ENCODE peak calls at places on chromosomes 1 and 21, in five cellular contexts. K is SJSA1, A is Panc1, N is uterus, U is OCI-LY7. Q is an unnamed sample. For H3K36me3 and H3K4me1, the result is how much of the 10 kb centered on the place peaks cover.

GRCh38 chr1:41882068-41882477 is 36.6 kb downstream of the HIVEP3 start:
- DNase-seq in K (no peak), A (no peak), N (no peak), U (no peak), Q (no peak)

GRCh38 chr1:226656601-226657277 is 82.3 kb downstream of the ITPKB start:
- DNase-seq in K (no peak), A (no peak), N (no peak), U (peak), Q (no peak)

GRCh38 chr1:160675641-160676410 is 29.0 kb upstream of the SLAMF1 start:
- DNase-seq in K (no peak), A (peak), N (peak), U (peak), Q (peak)

GRCh38 chr1:184036517-184036949 is 995 bp downstream of the COLGALT2 start:
- DNase-seq in K (peak), A (no peak), N (no peak), U (no peak), Q (no peak)

GRCh38 chr1:219041141-219041540 is 132.5 kb upstream of the LYPLAL1 start:
- DNase-seq in K (peak), A (no peak), N (no peak), U (no peak), Q (no peak)

GRCh38 chr1:182207300-182207699 is 145.8 kb upstream of the ZNF648 start:
- DNase-seq in K (no peak), A (no peak), N (no peak), U (no peak), Q (no peak)

GRCh38 chr1:64598100-64598571 is 128.2 kb downstream of the CACHD1 start:
- DNase-seq in K (no peak), A (no peak), N (no peak), U (no peak), Q (no peak)

GRCh38 chr21:45549670-45550463 is 7.6 kb upstream of the SLC19A1 start:
- DNase-seq in K (no peak), A (no peak), N (no peak), U (no peak), Q (no peak)

GRCh38 chr1:103492003-103492665 is 33.4 kb upstream of the RNPC3 start:
- DNase-seq in K (no peak), A (no peak), N (no peak), U (no peak), Q (no peak)

GRCh38 chr1:218874313-218874712 is 299.4 kb upstream of the LYPLAL1 start:
- DNase-seq in K (no peak), A (no peak), N (no peak), U (no peak), Q (no peak)

GRCh38 chr1:167339405-167339804 is 118.7 kb downstream of the POU2F1 start:
- DNase-seq in K (no peak), A (no peak), N (no peak), U (no peak), Q (no peak)

GRCh38 chr1:30299393-30299792 is 424.0 kb downstream of the MATN1 start:
- DNase-seq in K (no peak), A (no peak), N (no peak), U (no peak), Q (no peak)

GRCh38 chr1:25094229-25094628 is 138.1 kb downstream of the SYF2 start:
- DNase-seq in K (no peak), A (no peak), N (no peak), U (no peak), Q (no peak)

GRCh38 chr1:9110669-9111356 is 18.1 kb downstream of the GPR157 start:
- DNase-seq in K (peak), A (no peak), N (peak), U (peak), Q (peak)

GRCh38 chr1:200897188-200897710 is 2.5 kb downstream of the INAVA start:
- DNase-seq in K (no peak), A (no peak), N (no peak), U (no peak), Q (no peak)

GRCh38 chr1:31654171-31654776 is 9.6 kb upstream of the PEF1 start:
- DNase-seq in K (no peak), A (no peak), N (no peak), U (no peak), Q (no peak)
- H3K27ac ChIP-seq in K (no peak), A (no peak), N (no peak), U (no peak), Q (no peak)

GRCh38 chr1:214645712-214646111 is 42.7 kb downstream of the CENPF start:
- DNase-seq in K (no peak), A (no peak), N (no peak), U (no peak), Q (no peak)
- H3K36me3 ChIP-seq in K (half or more), A (half or more), N (under half), U (half or more), Q (under half)

GRCh38 chr21:37443683-37444082 is 77.1 kb downstream of the DYRK1A start:
- DNase-seq in K (no peak), A (no peak), N (no peak), U (no peak), Q (no peak)

GRCh38 chr21:37447288-37447936 is 80.8 kb downstream of the DYRK1A start:
- DNase-seq in K (no peak), A (no peak), N (no peak), U (no peak), Q (no peak)

GRCh38 chr21:37449302-37449937 is 82.8 kb downstream of the DYRK1A start:
- DNase-seq in K (no peak), A (no peak), N (no peak), U (no peak), Q (no peak)

GRCh38 chr21:37445228-37445627 is 78.7 kb downstream of the DYRK1A start:
- DNase-seq in K (no peak), A (no peak), N (peak), U (no peak), Q (no peak)

GRCh38 chr21:37446552-37446951 is 80.0 kb downstream of the DYRK1A start:
- DNase-seq in K (no peak), A (no peak), N (no peak), U (no peak), Q (no peak)
- H3K4me1 ChIP-seq in K (under half), A (under half), N (under half), U (under half), Q (half or more)

GRCh38 chr1:109814993-109815786 is 51.5 kb upstream of the EPS8L3 start:
- DNase-seq in K (peak), A (no peak), N (no peak), U (no peak), Q (no peak)
- H3K27ac ChIP-seq in K (no peak), A (peak), N (no peak), U (no peak), Q (no peak)

GRCh38 chr1:93257889-93258288 is 77.4 kb downstream of the CCDC18 start:
- DNase-seq in K (no peak), A (no peak), N (no peak), U (no peak), Q (no peak)

GRCh38 chr1:93253471-93253870 is 72.9 kb downstream of the CCDC18 start:
- DNase-seq in K (no peak), A (no peak), N (no peak), U (no peak), Q (no peak)

GRCh38 chr1:93251966-93252365 is 71.4 kb downstream of the CCDC18 start:
- DNase-seq in K (no peak), A (no peak), N (no peak), U (peak), Q (no peak)

GRCh38 chr1:93256433-93256832 is 75.9 kb downstream of the CCDC18 start:
- DNase-seq in K (no peak), A (no peak), N (no peak), U (no peak), Q (no peak)

GRCh38 chr1:93255222-93256079 is 74.9 kb downstream of the CCDC18 start:
- DNase-seq in K (peak), A (no peak), N (no peak), U (no peak), Q (no peak)
- H3K36me3 ChIP-seq in K (under half), A (under half), N (under half), U (half or more), Q (under half)

DNA sequence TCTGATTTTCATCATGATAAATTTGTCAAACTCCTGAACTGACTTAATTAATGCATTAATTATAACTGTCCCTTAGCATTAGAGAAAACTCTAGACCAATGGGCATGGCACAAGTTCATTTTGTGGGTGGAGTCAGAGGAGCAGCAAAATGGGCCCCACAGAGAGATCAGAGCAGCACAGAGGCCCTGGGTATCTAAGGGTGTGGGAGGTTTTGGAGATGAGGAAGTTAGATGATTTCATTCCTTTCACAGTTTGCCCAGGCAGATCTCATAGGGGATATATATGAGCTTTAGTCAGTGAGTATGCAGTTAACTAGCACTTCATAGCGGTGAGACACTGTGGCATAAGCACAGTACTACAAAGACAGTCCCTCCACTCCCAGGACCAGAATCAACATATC is 117.3 kb downstream of the MAB21L3 start:
- DNase-seq in K (no peak), A (no peak), N (no peak), U (peak), Q (no peak)
- H3K4me1 ChIP-seq in K (under half), A (under half), N (under half), U (half or more), Q (under half)

GRCh38 chr1:61086245-61086644 is 3.9 kb downstream of the NFIA start:
- DNase-seq in K (no peak), A (no peak), N (no peak), U (no peak), Q (no peak)

GRCh38 chr1:61083799-61084385 is 1.5 kb downstream of the NFIA start:
- DNase-seq in K (no peak), A (peak), N (no peak), U (no peak), Q (no peak)

GRCh38 chr1:61085191-61086086 is 3.1 kb downstream of the NFIA start:
- DNase-seq in K (no peak), A (no peak), N (no peak), U (no peak), Q (no peak)

GRCh38 chr1:61083014-61083798 is 845 bp downstream of the NFIA start:
- DNase-seq in K (no peak), A (no peak), N (peak), U (peak), Q (no peak)

GRCh38 chr1:61084560-61084991 is 2.2 kb downstream of the NFIA start:
- DNase-seq in K (no peak), A (no peak), N (no peak), U (no peak), Q (no peak)
- H3K27ac ChIP-seq in K (no peak), A (peak), N (peak), U (no peak), Q (peak)

GRCh38 chr1:40059960-40060337 is 19.4 kb downstream of the CAP1 start:
- DNase-seq in K (no peak), A (no peak), N (no peak), U (peak), Q (no peak)

GRCh38 chr1:40060351-40060750 is 19.8 kb downstream of the CAP1 start:
- DNase-seq in K (no peak), A (no peak), N (no peak), U (no peak), Q (no peak)

GRCh38 chr1:40058097-40058452 is 17.5 kb downstream of the CAP1 start:
- DNase-seq in K (no peak), A (no peak), N (no peak), U (no peak), Q (no peak)

GRCh38 chr1:40058453-40059291 is 18.1 kb downstream of the CAP1 start:
- DNase-seq in K (no peak), A (no peak), N (no peak), U (no peak), Q (no peak)

GRCh38 chr1:40059292-40059959 is 18.9 kb downstream of the CAP1 start:
- DNase-seq in K (no peak), A (no peak), N (no peak), U (peak), Q (no peak)
- H3K36me3 ChIP-seq in K (half or more), A (under half), N (under half), U (half or more), Q (under half)

GRCh38 chr1:21174638-21175323 is 1.9 kb downstream of the EIF4G3 start:
- DNase-seq in K (no peak), A (no peak), N (no peak), U (no peak), Q (no peak)
- H3K4me1 ChIP-seq in K (under half), A (under half), N (under half), U (under half), Q (under half)